ENCODE peak calls at places on chromosomes 13 and 19, in six cellular contexts. N is A549, S is HepG2, F is K562, U is GM12878, K is NB4. Q is an unnamed sample.

GRCh38 chr13:73932091-73932490 is 202.1 kb downstream of the KLF12 start:
- DNase-seq in F (no peak), S (no peak), U (no peak), K (no peak), N (no peak), Q (no peak)

GRCh38 chr13:83796364-83796763 is 85.9 kb downstream of the SLITRK1 start:
- DNase-seq in N (no peak), K (no peak), S (no peak), F (no peak), U (no peak), Q (no peak)

GRCh38 chr13:99702687-99703319 is 201.5 kb downstream of the TM9SF2 start:
- DNase-seq in N (no peak), K (no peak), U (no peak), F (no peak), S (no peak), Q (no peak)

GRCh38 chr13:42981853-42982252 is 10.2 kb downstream of the EPSTI1 start:
- DNase-seq in F (no peak), N (no peak), S (no peak), K (no peak), U (no peak), Q (no peak)

GRCh38 chr13:73259061-73259908 is 200.5 kb downstream of the KLF5 start:
- DNase-seq in U (no peak), F (no peak), S (no peak), N (no peak), K (no peak), Q (no peak)

GRCh38 chr19:36916991-36917390 is 859 bp downstream of the ZNF568 start:
- DNase-seq in N (peak), K (peak), F (no peak), S (no peak), U (no peak), Q (no peak)

GRCh38 chr19:42241279-42241678 is 1.1 kb downstream of the GSK3A start:
- DNase-seq in N (no peak), S (no peak), K (no peak), F (no peak), U (no peak), Q (no peak)

GRCh38 chr19:45508931-45509691 is 1.8 kb downstream of the VASP start:
- DNase-seq in N (peak), U (peak), S (peak), K (peak), F (peak), Q (peak)

GRCh38 chr13:49679244-49679643 is 12.0 kb downstream of the EBPL start:
- DNase-seq in S (peak), K (peak), N (peak), U (no peak), F (no peak), Q (peak)

GRCh38 chr19:16024266-16025107 is 51.8 kb upstream of the TPM4 start:
- DNase-seq in F (no peak), K (no peak), N (no peak), S (no peak), U (no peak), Q (no peak)

GRCh38 chr19:30693179-30693578 is 321.0 kb downstream of the ZNF536 start:
- DNase-seq in F (no peak), U (no peak), S (no peak), N (no peak), K (no peak), Q (no peak)

GRCh38 chr13:30301827-30302226 is 5.5 kb downstream of the KATNAL1 start:
- DNase-seq in F (no peak), U (no peak), S (no peak), N (no peak), K (no peak), Q (no peak)

GRCh38 chr13:110971486-110971885 is 56.6 kb upstream of the ANKRD10 start:
- DNase-seq in K (no peak), N (no peak), F (no peak), U (no peak), S (no peak), Q (no peak)

GRCh38 chr13:60654405-60654804 is 257.4 kb downstream of the TDRD3 start:
- DNase-seq in U (no peak), K (peak), S (peak), N (peak), F (no peak), Q (peak)

GRCh38 chr13:27354379-27354778 is 70.0 kb upstream of the GTF3A start:
- DNase-seq in F (no peak), N (no peak), U (no peak), K (no peak), S (no peak), Q (no peak)

GRCh38 chr19:35040826-35041547 is 534 bp upstream of the HPN start:
- DNase-seq in F (peak), U (no peak), K (no peak), S (peak), N (no peak), Q (peak)

GRCh38 chr13:66323695-66324094 is 906.4 kb downstream of the PCDH9 start:
- DNase-seq in S (no peak), F (no peak), N (no peak), U (no peak), K (no peak), Q (no peak)

GRCh38 chr13:111532111-111532510 is 211.7 kb downstream of the TEX29 start:
- DNase-seq in N (no peak), K (no peak), U (no peak), S (no peak), F (no peak), Q (no peak)

GRCh38 chr19:7982651-7983099 is 22.8 kb downstream of the ELAVL1 start:
- DNase-seq in N (no peak), F (no peak), K (no peak), U (no peak), S (no peak), Q (no peak)

DNA sequence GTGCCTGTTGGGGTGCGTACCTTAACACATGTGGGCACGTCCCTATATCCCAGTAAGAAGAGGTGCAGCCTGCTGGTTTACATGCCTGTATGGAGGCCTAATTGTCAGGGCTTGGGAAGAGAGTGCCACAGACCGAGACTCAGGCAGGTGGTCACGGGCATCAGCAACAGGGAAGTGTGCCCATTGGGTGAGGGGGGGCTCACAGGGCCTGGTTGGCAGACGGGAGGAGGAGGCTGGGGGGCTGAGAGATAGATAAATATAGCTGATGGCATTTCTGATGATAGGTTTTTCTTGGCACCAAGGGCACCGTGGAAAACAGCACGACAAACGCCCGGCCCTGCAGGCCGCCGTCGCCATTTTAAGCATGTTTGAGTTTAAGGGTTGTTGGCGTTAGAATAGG is 37.6 kb downstream of the NFIX start:
- DNase-seq in F (no peak), N (no peak), K (no peak), S (no peak), U (no peak), Q (no peak)
- TF ChIP-seq MYC in F (no peak), N (no peak), K (no peak), S (no peak), U (no peak), Q (no peak)

DNA sequence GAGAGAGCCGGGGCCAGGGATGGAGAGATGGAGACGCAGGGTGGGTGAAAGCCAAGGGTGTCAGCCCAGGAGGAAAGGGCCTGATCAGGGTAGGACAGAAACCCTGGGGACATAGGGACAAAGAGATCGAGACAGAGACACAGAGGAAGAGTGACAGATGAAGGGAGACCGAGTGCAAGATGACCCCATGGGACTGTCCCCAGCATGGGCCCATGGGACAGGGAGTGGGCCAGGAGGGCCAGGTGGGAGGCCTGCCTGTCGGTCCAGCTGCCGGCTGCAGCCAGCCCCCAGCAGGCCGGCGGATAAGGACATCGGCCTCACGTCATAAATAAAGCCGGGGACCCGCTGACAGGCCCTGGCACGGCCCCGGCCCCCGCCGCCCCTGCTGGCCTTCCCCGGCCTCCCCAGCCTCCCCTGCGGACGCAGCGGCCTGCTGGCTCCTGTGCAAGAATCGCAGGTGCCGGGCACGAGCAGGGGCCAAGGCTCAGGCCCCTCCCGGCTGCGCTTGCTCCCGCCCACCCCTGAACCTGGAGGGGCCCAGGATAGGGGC is 6.3 kb downstream of the REX1BD start:
- DNase-seq in N (no peak), F (no peak), U (no peak), K (no peak), S (no peak), Q (no peak)
- H3K4me3 ChIP-seq in N (peak), F (peak), U (peak), K (no peak), S (no peak), Q (no peak)

DNA sequence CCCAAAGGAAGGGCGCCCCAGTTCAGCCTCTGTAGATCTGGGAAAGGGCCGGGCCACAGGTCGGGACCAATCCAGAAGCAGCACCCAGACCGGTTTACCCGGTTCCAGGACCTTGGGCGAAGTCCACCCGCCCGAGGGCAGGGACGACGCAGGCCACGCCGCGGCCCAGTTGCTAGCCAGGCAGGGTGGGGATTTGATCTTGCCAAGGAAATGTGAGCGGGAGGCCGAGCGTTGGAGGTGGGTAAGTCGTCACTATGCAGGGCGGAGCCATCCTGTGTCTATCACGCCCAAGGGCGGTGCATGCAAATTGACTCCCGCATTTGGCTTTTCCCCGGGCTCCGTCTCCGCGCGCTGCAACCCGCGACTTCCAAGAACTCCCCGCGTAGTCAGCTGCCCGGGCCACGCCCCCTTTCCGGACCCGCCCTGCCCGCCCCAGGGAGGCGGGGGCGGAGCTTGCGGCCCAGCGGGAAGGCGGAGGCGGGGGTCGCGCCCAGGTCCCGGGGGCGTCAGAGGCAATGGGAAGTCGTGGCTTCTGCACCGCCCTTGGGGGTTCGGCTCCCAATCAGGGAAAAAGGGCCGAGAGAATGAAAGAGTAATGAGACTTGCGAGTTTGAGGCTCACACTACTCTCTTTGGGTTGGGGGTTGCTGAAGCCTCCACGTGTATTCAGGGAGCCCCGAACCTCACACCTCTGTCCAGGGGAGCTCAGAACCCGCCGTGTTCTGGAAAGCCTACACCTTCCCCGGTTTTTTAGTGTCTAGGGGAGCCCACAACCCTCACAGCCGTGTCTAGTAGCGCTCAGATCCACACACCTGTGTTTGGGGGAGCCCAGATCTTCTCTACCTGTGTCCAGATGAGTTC is 12.8 kb downstream of the IER2 start:
- DNase-seq in N (peak), F (peak), S (peak), K (peak), U (peak), Q (peak)
- TF ChIP-seq POLR2A in N (peak), F (peak), S (peak), K (peak), U (peak), Q (peak)

GRCh38 chr13:39765801-39766463 is 110.5 kb downstream of the COG6 start:
- DNase-seq in S (no peak), N (peak), K (peak), U (no peak), F (no peak), Q (peak)
- TF ChIP-seq MYC in S (no peak), N (no peak), K (no peak), U (no peak), F (no peak), Q (no peak)

DNA sequence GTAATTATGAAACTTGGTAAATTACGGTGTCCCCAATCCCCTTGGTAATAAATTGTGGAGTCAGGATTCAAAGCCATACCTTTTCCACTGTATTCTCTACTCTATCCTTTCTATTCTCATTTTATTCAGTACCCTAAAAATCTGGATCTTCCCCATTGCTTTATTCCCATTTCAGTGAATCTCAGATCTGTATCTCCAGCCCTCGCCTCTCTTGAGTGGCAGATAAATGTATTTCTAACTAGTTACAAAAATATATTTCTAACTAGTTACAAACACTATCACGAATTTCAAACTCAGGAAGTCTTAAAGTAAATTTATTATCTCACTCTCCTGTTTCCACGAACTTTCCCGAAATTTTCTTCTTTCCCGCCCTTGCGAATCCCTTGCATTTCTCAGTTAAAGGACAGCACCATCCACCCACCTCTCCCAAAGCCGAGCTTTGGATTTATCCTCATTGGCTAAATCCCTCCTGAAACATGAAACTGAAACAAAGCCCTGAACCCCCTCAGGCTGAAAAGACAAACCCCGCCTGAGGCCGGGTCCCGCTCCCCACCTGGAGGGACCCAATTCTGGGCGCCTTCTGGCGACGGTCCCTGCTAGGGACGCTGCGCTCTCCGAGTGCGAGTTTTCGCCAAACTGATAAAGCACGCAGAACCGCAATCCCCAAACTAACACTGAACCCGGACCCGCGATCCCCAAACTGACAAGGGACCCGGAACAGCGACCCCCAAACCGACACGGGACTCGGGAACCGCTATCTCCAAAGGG is 164.3 kb upstream of the PABPC3 start:
- DNase-seq in F (no peak), K (no peak), U (no peak), S (no peak), N (no peak), Q (no peak)
- H3K4me3 ChIP-seq in F (peak), K (no peak), U (no peak), S (no peak), N (no peak), Q (no peak)